ENCODE peak calls at places on chromosomes 4 and X, in nine cellular contexts. D is tibial nerve; N is upper lobe of left lung; W is left ventricle myocardium inferior; T is colonic mucosa; C is adipocyte; H is naive thymus-derived CD4-positive, alpha-beta T cell; P is adrenal gland; G is neuronal stem cell. U is an unnamed sample. For H3K27me3, the result is how much of the 10 kb centered on the place peaks cover.

GRCh38 chr4:87018751-87019150 is 83.9 kb downstream of the AFF1 start:
- DNase-seq in G (no peak), T (no peak), D (no peak), C (no peak), H (no peak), P (no peak), N (no peak), W (no peak), U (no peak)

GRCh38 chr4:2691952-2692435 is 64.1 kb downstream of the TNIP2 start:
- DNase-seq in P (no peak), W (no peak), T (no peak), G (no peak), C (no peak), H (no peak), D (no peak), N (no peak), U (no peak)

GRCh38 chrX:94178145-94178790 is 504.3 kb downstream of the FAM133A start:
- DNase-seq in H (no peak), W (no peak), T (no peak), G (no peak), D (no peak), C (no peak), N (no peak), P (no peak), U (no peak)

GRCh38 chr4:20890752-20891151 is 190.5 kb downstream of the PACRGL start:
- DNase-seq in T (no peak), N (no peak), W (no peak), C (no peak), G (no peak), P (no peak), H (no peak), D (no peak), U (no peak)

GRCh38 chr4:11399461-11399971 is 29.2 kb downstream of the HS3ST1 start:
- DNase-seq in W (no peak), P (no peak), C (no peak), T (no peak), D (no peak), H (no peak), N (peak), G (no peak), U (no peak)

GRCh38 chr4:1559896-1560650 is 124.0 kb downstream of the FAM53A start:
- DNase-seq in T (no peak), P (no peak), G (no peak), C (no peak), W (no peak), N (peak), D (no peak), H (no peak), U (no peak)

GRCh38 chrX:80022363-80023031 is 7.9 kb downstream of the TBX22 start:
- DNase-seq in P (no peak), T (no peak), D (no peak), W (no peak), G (peak), C (no peak), H (no peak), N (peak), U (no peak)

GRCh38 chr4:81664079-81664478 is 192.4 kb upstream of the RASGEF1B start:
- DNase-seq in N (no peak), T (no peak), C (no peak), W (no peak), H (no peak), G (no peak), P (no peak), D (no peak), U (no peak)

GRCh38 chr4:64144994-64145393 is 264.3 kb downstream of the TECRL start:
- DNase-seq in T (no peak), P (no peak), D (no peak), N (no peak), H (no peak), G (no peak), W (no peak), C (no peak), U (no peak)

GRCh38 chr4:105520819-105521790 is 31.3 kb upstream of the ARHGEF38 start:
- DNase-seq in P (peak), N (no peak), G (peak), H (no peak), T (peak), D (no peak), C (peak), W (no peak), U (no peak)

GRCh38 chrX:106894978-106895452 is 8.1 kb downstream of the RIPPLY1 start:
- DNase-seq in T (no peak), N (no peak), P (peak), D (no peak), H (no peak), W (no peak), C (peak), G (no peak), U (peak)

GRCh38 chr4:72255269-72255668 is 223.5 kb downstream of the NPFFR2 start:
- DNase-seq in G (no peak), N (no peak), H (no peak), W (no peak), D (no peak), C (no peak), P (no peak), T (no peak), U (no peak)

GRCh38 chr4:2332976-2333319 is 71.0 kb upstream of the MXD4 start:
- DNase-seq in G (no peak), D (no peak), T (no peak), N (peak), P (no peak), W (no peak), H (no peak), C (no peak), U (no peak)

GRCh38 chrX:105502336-105502735 is 281.8 kb upstream of the TEX13A start:
- DNase-seq in D (no peak), G (no peak), N (no peak), P (no peak), W (no peak), C (peak), H (no peak), T (no peak), U (no peak)

GRCh38 chr4:177229331-177229730 is 80.3 kb upstream of the NEIL3 start:
- DNase-seq in G (no peak), N (no peak), D (no peak), P (no peak), H (no peak), C (peak), W (no peak), T (no peak), U (no peak)

GRCh38 chr4:62622084-62622483 is 1422.0 kb downstream of the ADGRL3 start:
- DNase-seq in D (no peak), H (no peak), T (no peak), G (no peak), P (no peak), C (no peak), N (no peak), W (no peak), U (no peak)

GRCh38 chrX:2662586-2662985 is 28.5 kb upstream of the CD99 start:
- DNase-seq in C (no peak), H (no peak), N (no peak), W (no peak), T (no peak), P (no peak), D (no peak), G (no peak), U (no peak)

GRCh38 chrX:70398899-70399298 is 24.2 kb upstream of the GDPD2 start:
- DNase-seq in H (peak), C (peak), P (no peak), D (no peak), T (no peak), W (no peak), N (no peak), G (no peak), U (no peak)

GRCh38 chr4:187993827-187994226 is 1.7 kb upstream of the ZFP42 start:
- DNase-seq in D (no peak), W (no peak), T (no peak), P (no peak), C (peak), G (no peak), N (no peak), H (no peak), U (peak)

GRCh38 chr4:77618383-77619241 is 13.0 kb downstream of the CXCL13 start:
- DNase-seq in C (peak), N (no peak), P (peak), G (peak), T (peak), W (peak), H (peak), D (peak), U (peak)

GRCh38 chr4:82851902-82852750 is 38.8 kb downstream of the SEC31A start:
- DNase-seq in C (peak), D (no peak), G (peak), W (no peak), P (no peak), N (no peak), H (peak), T (no peak), U (no peak)

GRCh38 chrX:145751943-145752342 is 65.7 kb upstream of the SLITRK2 start:
- DNase-seq in P (no peak), T (no peak), H (no peak), N (no peak), G (no peak), C (no peak), D (no peak), W (no peak), U (peak)

GRCh38 chr4:2290974-2291704 is 29.2 kb upstream of the MXD4 start:
- DNase-seq in H (peak), D (peak), W (no peak), C (no peak), G (no peak), P (no peak), T (no peak), N (no peak), U (no peak)

GRCh38 chr4:5069916-5070315 is 18.6 kb downstream of the STK32B start:
- DNase-seq in P (no peak), W (no peak), T (no peak), N (no peak), D (no peak), C (no peak), G (no peak), H (no peak), U (no peak)

GRCh38 chr4:74284074-74284473 is 24.2 kb upstream of the EPGN start:
- DNase-seq in T (no peak), G (no peak), P (no peak), N (no peak), D (no peak), H (no peak), W (no peak), C (peak), U (no peak)

GRCh38 chrX:115564243-115564642 is 3.3 kb downstream of the PLS3 start:
- DNase-seq in D (no peak), P (no peak), T (no peak), N (no peak), W (no peak), H (no peak), C (peak), G (no peak), U (no peak)

GRCh38 chrX:81377329-81377728 is 175.4 kb downstream of the SH3BGRL start:
- DNase-seq in H (no peak), W (no peak), N (no peak), C (peak), T (no peak), D (no peak), G (peak), P (no peak), U (no peak)

GRCh38 chr4:94766856-94767255 is 9.1 kb downstream of the BMPR1B start:
- DNase-seq in W (no peak), T (no peak), D (no peak), H (no peak), C (peak), N (no peak), P (no peak), G (no peak), U (no peak)

GRCh38 chr4:129968778-129969177 is 872.8 kb downstream of the C4orf33 start:
- DNase-seq in T (no peak), C (no peak), W (no peak), D (no peak), N (no peak), G (no peak), H (no peak), P (no peak), U (no peak)

GRCh38 chr4:125265846-125266245 is 48.9 kb upstream of the FAT4 start:
- DNase-seq in N (peak), P (no peak), C (no peak), W (no peak), H (no peak), G (no peak), T (no peak), D (no peak), U (no peak)

GRCh38 chr4:80425701-80426100 is 90.2 kb downstream of the CFAP299 start:
- DNase-seq in H (no peak), W (no peak), C (no peak), G (no peak), T (no peak), P (no peak), N (no peak), D (no peak), U (no peak)

GRCh38 chr4:54155936-54156335 is 56.0 kb downstream of the GSX2 start:
- DNase-seq in T (no peak), H (no peak), D (no peak), W (no peak), P (no peak), N (no peak), C (no peak), G (no peak), U (no peak)

GRCh38 chr4:54149323-54149722 is 49.4 kb downstream of the GSX2 start:
- DNase-seq in D (no peak), C (no peak), P (no peak), N (peak), H (no peak), T (no peak), W (no peak), G (no peak), U (no peak)

DNA sequence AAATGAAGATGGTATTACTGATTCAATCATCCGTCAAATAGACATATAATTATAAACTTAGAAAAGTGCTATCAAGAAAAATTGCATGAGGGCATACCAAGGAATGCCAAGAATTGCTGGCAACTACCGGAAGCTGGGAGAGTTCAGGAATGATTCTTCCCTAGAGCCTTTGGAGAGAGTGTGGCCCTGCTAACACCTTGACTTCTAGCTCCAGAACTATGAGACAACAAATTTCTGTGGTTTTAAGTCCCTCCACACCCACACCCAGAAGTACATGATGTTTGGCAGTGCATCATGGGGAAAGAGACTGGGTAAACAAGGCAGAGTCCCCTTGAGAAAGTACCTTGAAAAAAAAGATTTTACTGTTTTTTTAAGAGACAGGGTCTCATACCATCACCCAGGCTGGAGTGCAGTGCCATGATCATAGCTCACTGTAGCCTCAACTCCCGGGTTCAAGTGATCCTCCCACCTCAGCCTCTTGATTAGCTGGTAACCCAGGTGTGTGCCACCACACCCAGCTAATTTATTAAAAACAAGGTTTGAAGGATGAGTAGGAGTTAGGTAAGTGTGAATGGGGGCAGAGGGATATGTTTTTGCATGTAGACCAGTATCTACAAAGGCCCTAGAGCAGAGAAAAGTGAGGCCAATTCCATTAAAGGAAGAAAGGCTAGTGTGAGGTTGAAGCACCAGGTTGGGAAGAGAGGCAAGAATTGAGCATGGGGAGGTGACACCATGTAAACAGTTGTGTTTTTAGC is 53.1 kb downstream of the GSX2 start:
- DNase-seq in D (no peak), T (no peak), G (no peak), N (no peak), W (no peak), H (no peak), P (no peak), C (peak), U (peak)
- H3K27me3 ChIP-seq in D (under half), T (under half), G (under half), N (under half), W (under half), H (under half), P (under half), C (under half), U (under half)

DNA sequence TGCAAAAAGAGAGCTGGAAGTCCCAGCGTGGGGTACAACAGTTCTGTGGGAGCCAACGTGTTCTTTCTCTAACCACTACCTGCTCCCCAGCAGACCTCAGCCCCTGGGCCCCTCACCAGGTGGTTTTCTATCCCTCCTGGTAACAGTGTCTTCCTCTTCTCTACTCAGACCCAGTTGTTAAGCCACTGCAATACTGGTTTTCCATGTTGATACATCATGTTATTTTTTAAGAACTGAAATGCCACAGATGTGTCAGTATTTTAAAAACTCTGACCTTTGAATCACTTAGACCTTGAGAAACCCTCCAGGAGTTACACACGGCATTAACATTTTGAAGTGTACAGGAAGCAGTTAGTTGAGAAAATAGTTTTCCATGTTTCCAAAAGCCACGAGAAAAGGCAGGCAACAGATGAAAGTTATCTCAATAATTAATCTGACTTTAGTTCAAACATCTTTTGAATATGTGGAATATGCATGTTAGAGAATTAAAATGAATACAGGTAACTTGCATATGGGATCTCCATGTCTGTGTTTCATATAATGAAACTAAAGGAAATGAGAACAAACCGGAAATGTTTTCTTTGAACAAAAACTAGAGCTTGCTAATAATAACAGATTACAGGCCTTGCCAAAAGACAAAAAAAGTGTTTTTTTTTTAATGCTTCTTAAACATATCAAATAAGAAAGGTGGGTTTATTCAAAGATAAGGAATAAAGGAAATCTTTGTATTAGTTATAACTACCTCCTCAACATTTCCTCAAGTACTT is 108.8 kb downstream of the ZNF827 start:
- DNase-seq in N (no peak), C (no peak), H (no peak), D (no peak), T (no peak), G (no peak), W (no peak), P (no peak), U (no peak)
- H3K4me3 ChIP-seq in N (no peak), C (no peak), H (peak), D (no peak), T (no peak), G (no peak), W (no peak), P (no peak), U (no peak)

GRCh38 chrX:97704474-97704873 is 820.8 kb downstream of the RPA4 start:
- DNase-seq in G (no peak), C (no peak), N (no peak), D (no peak), T (no peak), P (no peak), W (no peak), H (no peak), U (no peak)

GRCh38 chrX:97704881-97705280 is 821.2 kb downstream of the RPA4 start:
- DNase-seq in G (no peak), T (no peak), C (no peak), N (no peak), D (no peak), P (no peak), H (no peak), W (no peak), U (no peak)

GRCh38 chrX:97705936-97706335 is 822.2 kb downstream of the RPA4 start:
- DNase-seq in D (no peak), C (peak), H (no peak), G (no peak), N (no peak), P (no peak), W (no peak), T (no peak), U (peak)

GRCh38 chrX:97700547-97700946 is 816.8 kb downstream of the RPA4 start:
- DNase-seq in C (no peak), G (no peak), H (no peak), D (no peak), P (no peak), N (no peak), T (no peak), W (no peak), U (no peak)
- H3K27me3 ChIP-seq in C (under half), G (under half), H (under half), D (under half), P (under half), N (under half), T (under half), W (under half), U (under half)

GRCh38 chr4:88458091-88458740 is 1.3 kb downstream of the HERC5 start:
- DNase-seq in C (peak), D (no peak), W (no peak), T (no peak), N (no peak), H (no peak), G (no peak), P (no peak), U (no peak)
- H3K4me3 ChIP-seq in C (peak), D (peak), W (peak), T (peak), N (peak), H (peak), G (no peak), P (no peak), U (peak)

DNA sequence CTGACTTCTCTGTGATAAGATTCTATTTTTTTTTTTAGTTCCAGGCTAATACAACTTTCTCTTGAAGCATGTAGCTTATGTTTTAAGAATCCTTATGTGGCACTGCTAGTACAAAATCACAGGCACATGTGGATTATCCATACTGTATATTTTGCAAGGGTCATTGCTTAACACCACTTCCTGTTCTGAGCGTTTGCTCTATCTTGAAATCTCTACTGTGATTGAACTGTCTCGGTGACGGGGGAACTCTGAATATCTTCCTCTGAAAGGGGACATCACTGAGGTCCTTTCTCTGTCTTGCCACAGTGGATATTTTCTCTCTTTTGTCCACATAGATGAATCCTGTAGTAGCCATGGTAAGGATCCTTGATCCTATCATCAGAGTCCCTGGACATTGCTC is 2.1 kb upstream of the WFS1 start:
- DNase-seq in D (no peak), P (no peak), T (no peak), N (no peak), H (no peak), G (no peak), C (no peak), W (no peak), U (no peak)
- H3K27me3 ChIP-seq in D (under half), P (under half), T (under half), N (under half), H (under half), G (under half), C (under half), W (under half), U (under half)

GRCh38 chrX:131709553-131709952 is 165.7 kb downstream of the OR13H1 start:
- DNase-seq in D (no peak), G (no peak), T (no peak), C (no peak), H (no peak), W (no peak), N (no peak), P (no peak), U (no peak)

DNA sequence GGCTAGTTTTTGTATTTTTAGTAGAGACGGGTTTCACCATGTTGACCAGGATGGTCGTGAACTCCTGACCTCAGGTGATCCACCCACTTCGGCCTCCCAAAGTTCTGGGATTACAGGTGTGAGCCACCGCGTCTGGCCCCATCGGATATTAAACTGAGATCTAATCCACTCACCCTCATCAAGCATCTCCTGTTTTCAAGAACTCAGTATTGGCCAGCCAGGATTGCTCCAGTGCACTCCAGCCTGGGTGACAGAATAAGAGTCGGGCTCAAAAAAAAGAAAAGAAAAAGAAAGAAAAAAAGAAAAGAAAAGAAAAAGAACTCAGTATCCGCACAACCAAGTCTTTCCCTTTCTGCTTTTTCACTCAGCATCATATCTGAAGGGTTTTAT is 167.6 kb downstream of the OR13H1 start:
- DNase-seq in C (no peak), D (no peak), W (no peak), T (no peak), G (no peak), P (no peak), H (no peak), N (no peak), U (no peak)
- H3K4me3 ChIP-seq in C (peak), D (no peak), W (no peak), T (peak), G (no peak), P (no peak), H (no peak), N (peak), U (no peak)